ENCODE peak calls at places on chromosomes 12 and 14, in four cellular contexts. N is HCT116, R is upper lobe of left lung, L is transverse colon. O is an unnamed sample.

GRCh38 chr14:105388110-105388951 is 10.0 kb upstream of the TEX22 start:
- DNase-seq in N (no peak), R (peak; percentile 20), L (no peak), O (no peak)

GRCh38 chr14:67151082-67151666 is 38.1 kb upstream of the GARIN2 start:
- DNase-seq in N (no peak), R (no peak), L (no peak), O (no peak)

GRCh38 chr14:89672636-89673279 is 255.7 kb upstream of the FOXN3 start:
- DNase-seq in N (no peak), R (peak; percentile 25), L (peak; percentile 70), O (no peak)

GRCh38 chr12:132484183-132484890 is 5.6 kb upstream of the FBRSL1 start:
- DNase-seq in N (no peak), R (no peak), L (no peak), O (no peak)

GRCh38 chr12:44507471-44507870 is 368.6 kb downstream of the NELL2 start:
- DNase-seq in N (no peak), R (no peak), L (no peak), O (no peak)

GRCh38 chr14:80844872-80845271 is 96.7 kb downstream of the CEP128 start:
- DNase-seq in N (no peak), R (no peak), L (no peak), O (no peak)

GRCh38 chr12:77118696-77119095 is 53.3 kb upstream of the E2F7 start:
- DNase-seq in N (no peak), R (no peak), L (no peak), O (no peak)

GRCh38 chr12:15899282-15899870 is 11.8 kb upstream of the DERA start:
- DNase-seq in N (no peak), R (no peak), L (no peak), O (no peak)

GRCh38 chr12:108568653-108569154 is 6.3 kb downstream of the ISCU start:
- DNase-seq in N (no peak), R (no peak), L (peak; percentile 57), O (no peak)

GRCh38 chr12:130920711-130921381 is 32.9 kb upstream of the ADGRD1 start:
- DNase-seq in N (no peak), R (peak; percentile 88), L (peak; percentile 39), O (no peak)

GRCh38 chr12:92745874-92746553 is 43.2 kb downstream of the PLEKHG7 start:
- DNase-seq in N (peak; percentile 61), R (peak; percentile 27), L (peak; percentile 29), O (peak; percentile 52)

GRCh38 chr12:107660861-107661415 is 24.7 kb upstream of the PWP1 start:
- DNase-seq in N (no peak), R (no peak), L (no peak), O (no peak)

GRCh38 chr12:123041811-123042655 is 61.6 kb downstream of the ARL6IP4 start:
- DNase-seq in N (no peak), R (no peak), L (peak; percentile 48), O (no peak)

GRCh38 chr12:66459944-66460482 is 157.7 kb downstream of the HELB start:
- DNase-seq in N (no peak), R (no peak), L (no peak), O (no peak)

GRCh38 chr12:53098982-53099651 is 1.6 kb downstream of the IGFBP6 start:
- DNase-seq in N (peak; percentile 89), R (peak; percentile 89), L (peak; percentile 89), O (peak; percentile 70)

GRCh38 chr12:84136862-84137367 is 775.7 kb downstream of the SLC6A15 start:
- DNase-seq in N (no peak), R (no peak), L (no peak), O (no peak)

GRCh38 chr12:57150400-57150799 is 3.0 kb upstream of the LRP1-AS start:
- DNase-seq in N (no peak), R (no peak), L (no peak), O (no peak)

GRCh38 chr14:55088356-55088755 is 36.9 kb downstream of the MAPK1IP1L start:
- DNase-seq in N (no peak), R (no peak), L (no peak), O (no peak)

GRCh38 chr12:38417101-38417500 is 100.5 kb downstream of the ALG10B start:
- DNase-seq in N (no peak), R (no peak), L (no peak), O (no peak)

GRCh38 chr12:4908694-4909396 is 860 bp upstream of the KCNA1 start:
- DNase-seq in N (no peak), R (no peak), L (no peak), O (no peak)

GRCh38 chr12:20342111-20342510 is 26.2 kb upstream of the PDE3A start:
- DNase-seq in N (no peak), R (no peak), L (no peak), O (no peak)

GRCh38 chr14:24135584-24135833 is 485 bp upstream of the PSME1 start:
- DNase-seq in N (no peak), R (no peak), L (no peak), O (no peak)
- H3K27ac ChIP-seq in N (peak overlapping the region; percentile 72), R (peak overlapping the region; percentile 87), L (peak overlapping the region; percentile 93), O (peak overlapping the region; percentile 81)

GRCh38 chr12:114659084-114659483 is 24.9 kb downstream of the TBX3 start:
- DNase-seq in N (no peak), R (no peak), L (no peak), O (no peak)

GRCh38 chr12:114662512-114663177 is 21.3 kb downstream of the TBX3 start:
- DNase-seq in N (peak; percentile 57), R (peak; percentile 60), L (peak; percentile 84), O (peak; percentile 64)

GRCh38 chr12:114664661-114665320 is 19.2 kb downstream of the TBX3 start:
- DNase-seq in N (no peak), R (no peak), L (no peak), O (no peak)

GRCh38 chr12:114658002-114658441 is 26.0 kb downstream of the TBX3 start:
- DNase-seq in N (no peak), R (no peak), L (no peak), O (no peak)

DNA sequence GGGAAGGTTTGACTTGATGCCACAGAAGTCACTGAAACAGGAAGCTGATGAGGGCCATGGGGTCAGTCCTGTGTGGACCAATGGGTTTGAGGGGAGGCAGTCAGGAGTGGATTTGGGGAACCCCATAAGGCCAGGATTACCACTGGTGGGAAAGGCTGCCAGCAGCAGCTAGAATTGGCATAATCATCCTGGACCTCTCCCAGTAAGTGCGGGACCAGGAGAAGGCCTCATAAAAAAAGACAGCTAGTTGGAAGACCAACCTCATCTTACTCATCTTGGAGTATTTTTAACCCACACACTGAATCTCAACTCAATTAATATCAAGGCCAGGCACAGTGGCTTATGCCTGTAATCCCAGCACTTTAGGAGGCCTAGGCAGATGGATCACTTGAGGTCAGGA is 22.7 kb downstream of the TBX3 start:
- DNase-seq in N (no peak), R (no peak), L (no peak), O (no peak)
- TF ChIP-seq POLR2AphosphoS5 in N (no peak), R (no peak), L (no peak), O (no peak)

GRCh38 chr14:65334765-65335411 is 77.6 kb upstream of the FUT8 start:
- DNase-seq in N (no peak), R (peak; percentile 58), L (peak; percentile 62), O (no peak)
- H3K27ac ChIP-seq in N (no peak overlapping the region), R (no peak overlapping the region), L (peak overlapping the region; percentile 76), O (no peak overlapping the region)

GRCh38 chr14:75720828-75721227 is 59.8 kb downstream of the TTLL5 start:
- DNase-seq in N (no peak), R (peak; percentile 40), L (no peak), O (no peak)
- TF ChIP-seq POLR2AphosphoS5 in N (no peak), R (no peak), L (no peak), O (no peak)

GRCh38 chr14:65478017-65478416 is 65.5 kb downstream of the FUT8 start:
- DNase-seq in N (peak; percentile 16), R (no peak), L (no peak), O (no peak)
- H3K27ac ChIP-seq in N (no peak overlapping the region), R (no peak overlapping the region), L (no peak overlapping the region), O (no peak overlapping the region)

GRCh38 chr12:102376251-102376747 is 104.1 kb downstream of the IGF1 start:
- DNase-seq in N (no peak), R (no peak), L (no peak), O (no peak)
- TF ChIP-seq POLR2AphosphoS5 in N (no peak), R (no peak), L (no peak), O (no peak)

DNA sequence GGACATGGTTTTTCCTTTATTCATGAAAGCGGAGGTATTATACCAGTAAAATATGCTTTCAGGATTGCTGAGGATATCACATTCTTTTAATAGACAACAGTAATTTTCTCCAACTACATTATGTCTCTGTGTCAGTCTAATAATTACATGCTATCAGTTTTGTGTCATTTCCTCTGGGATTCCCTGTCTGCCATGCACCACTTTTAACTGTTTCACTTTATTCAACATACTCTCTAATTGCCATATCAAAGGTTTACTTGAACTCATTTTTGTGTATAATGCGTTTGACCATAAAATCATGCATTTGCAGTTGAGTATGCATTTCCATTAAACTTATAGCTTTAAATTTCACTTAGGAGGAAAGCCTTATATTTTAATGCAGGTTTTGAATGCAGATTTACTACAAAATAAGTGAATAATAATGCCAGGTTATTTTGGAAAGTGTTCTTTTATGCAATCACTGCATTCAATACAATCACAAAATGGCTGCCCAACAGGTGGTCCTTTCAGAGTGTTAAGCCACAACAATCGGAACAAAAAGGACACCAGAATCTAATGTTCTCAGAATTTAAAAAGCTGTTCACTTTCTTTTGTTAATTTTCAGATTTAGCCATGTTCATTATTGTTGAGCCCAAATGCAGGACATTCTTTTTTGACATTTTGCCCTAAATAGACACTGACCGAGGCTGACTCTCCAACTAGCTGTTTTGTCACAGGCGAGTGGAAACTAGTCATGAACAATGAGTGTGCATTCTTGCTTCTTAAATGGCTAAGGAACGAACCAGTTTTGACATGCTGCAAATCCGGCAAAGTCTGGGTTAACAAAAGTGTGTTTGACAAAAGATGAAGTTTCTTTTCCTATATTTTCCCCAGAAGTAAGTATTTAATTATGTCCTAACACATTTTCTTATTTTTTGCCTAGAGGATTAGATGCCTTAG is 40.9 kb downstream of the MBIP start:
- DNase-seq in N (no peak), R (no peak), L (no peak), O (no peak)
- H3K27ac ChIP-seq in N (no peak overlapping the region), R (no peak overlapping the region), L (no peak overlapping the region), O (no peak overlapping the region)

O was measured in Panc1.